ENCODE peak calls at places on chromosomes 5 and 9, in eight cellular contexts. V is astrocyte, F is hepatocyte, N is H9, R is GM23248, H is HCT116, L is endothelial cell of umbilical vein, G is PC-3. J is an unnamed sample. For H3K4me1, H3K79me2 and H3K27me3, the result is how much of the 10 kb centered on the place peaks cover.

GRCh38 chr5:65914644-65915196 is 11.7 kb upstream of the ERBIN start:
- DNase-seq in L (no peak), F (peak), H (no peak), V (no peak), G (no peak), N (no peak), R (no peak), J (no peak)

GRCh38 chr5:43065384-43066230 is 25.5 kb upstream of the ANXA2R start:
- DNase-seq in V (peak), R (peak), F (peak), L (peak), G (peak), N (no peak), H (no peak), J (no peak)

GRCh38 chr5:160507181-160507811 is 85.6 kb downstream of the PTTG1 start:
- DNase-seq in H (no peak), L (no peak), G (peak), F (no peak), N (no peak), V (peak), R (peak), J (no peak)

GRCh38 chr5:55868846-55869245 is 17.7 kb downstream of the IL31RA start:
- DNase-seq in L (peak), R (peak), H (peak), G (peak), N (no peak), V (peak), F (peak), J (peak)

GRCh38 chr9:71003346-71003745 is 118.1 kb downstream of the TRPM3 start:
- DNase-seq in G (no peak), R (no peak), L (no peak), F (no peak), V (no peak), H (no peak), N (no peak), J (no peak)

GRCh38 chr9:14312721-14313377 is 1.1 kb downstream of the NFIB start:
- DNase-seq in R (peak), L (peak), G (peak), F (peak), N (peak), V (no peak), H (no peak), J (peak)

GRCh38 chr5:141617682-141618029 is 1.1 kb downstream of the DIAPH1 start:
- DNase-seq in G (peak), R (peak), V (no peak), H (no peak), L (no peak), F (no peak), N (no peak), J (no peak)

GRCh38 chr9:83477571-83477970 is 60.6 kb downstream of the FRMD3 start:
- DNase-seq in L (no peak), G (peak), H (no peak), F (no peak), N (no peak), R (peak), V (peak), J (no peak)

GRCh38 chr9:85430659-85431370 is 310.9 kb downstream of the AGTPBP1 start:
- DNase-seq in V (peak), L (peak), N (no peak), F (no peak), H (no peak), R (no peak), G (no peak), J (no peak)

GRCh38 chr5:177427919-177428573 is 1.6 kb downstream of the GRK6 start:
- DNase-seq in H (no peak), L (no peak), V (no peak), F (no peak), G (no peak), R (no peak), N (no peak), J (peak)

GRCh38 chr5:173885481-173886010 is 2.6 kb upstream of the CPEB4 start:
- DNase-seq in H (no peak), R (no peak), G (no peak), F (peak), L (peak), N (no peak), V (no peak), J (no peak)

GRCh38 chr5:141951341-141951781 is 6.6 kb downstream of the PCDH12 start:
- DNase-seq in H (no peak), L (peak), N (peak), R (no peak), V (no peak), G (peak), F (no peak), J (no peak)

GRCh38 chr5:138180183-138180782 is 1.4 kb downstream of the KIF20A start:
- DNase-seq in F (peak), R (peak), H (peak), G (peak), N (no peak), L (peak), V (peak), J (peak)

GRCh38 chr9:108761530-108762347 is 94.0 kb downstream of the ACTL7B start:
- DNase-seq in R (peak), F (peak), L (peak), N (peak), V (peak), G (peak), H (peak), J (peak)

GRCh38 chr9:97556721-97557605 is 55.5 kb downstream of the TMOD1 start:
- DNase-seq in F (no peak), L (no peak), R (no peak), V (no peak), N (no peak), G (no peak), H (no peak), J (no peak)

GRCh38 chr9:96495341-96495740 is 45.4 kb downstream of the HABP4 start:
- DNase-seq in L (no peak), R (peak), G (no peak), H (no peak), F (no peak), V (peak), N (no peak), J (peak)

GRCh38 chr5:136427421-136427820 is 62.1 kb upstream of the TRPC7 start:
- DNase-seq in L (no peak), F (no peak), H (no peak), G (no peak), V (no peak), R (no peak), N (no peak), J (no peak)

GRCh38 chr5:89871906-89872305 is 537.6 kb downstream of the CETN3 start:
- DNase-seq in N (no peak), R (no peak), G (peak), L (no peak), V (no peak), F (no peak), H (no peak), J (no peak)

GRCh38 chr5:109653042-109653441 is 36.7 kb upstream of the MAN2A1 start:
- DNase-seq in F (no peak), N (no peak), L (no peak), H (no peak), V (no peak), R (no peak), G (no peak), J (no peak)
- H3K4me1 ChIP-seq in F (under half), N (under half), L (under half), H (under half), V (under half), R (under half), G (under half), J (under half)

GRCh38 chr9:113483676-113484257 is 20.2 kb downstream of the RGS3 start:
- DNase-seq in R (no peak), V (no peak), H (no peak), N (peak), L (no peak), G (no peak), F (no peak), J (no peak)
- H3K79me2 ChIP-seq in R (under half), V (under half), H (under half), N (under half), L (under half), G (under half), F (under half), J (under half)

GRCh38 chr5:73278693-73279092 is 105.7 kb downstream of the TMEM174 start:
- DNase-seq in N (no peak), L (no peak), G (peak), V (no peak), F (no peak), H (no peak), R (no peak), J (no peak)

GRCh38 chr5:73273379-73274050 is 100.5 kb downstream of the TMEM174 start:
- DNase-seq in F (peak), L (no peak), R (peak), V (no peak), N (no peak), G (peak), H (no peak), J (no peak)

GRCh38 chr5:73272351-73272750 is 99.4 kb downstream of the TMEM174 start:
- DNase-seq in F (no peak), N (no peak), G (no peak), V (no peak), H (no peak), R (peak), L (no peak), J (no peak)

GRCh38 chr5:73274870-73275756 is 102.1 kb downstream of the TMEM174 start:
- DNase-seq in H (no peak), V (no peak), L (no peak), N (no peak), R (peak), G (no peak), F (peak), J (no peak)

GRCh38 chr5:73274121-73274520 is 101.1 kb downstream of the TMEM174 start:
- DNase-seq in H (no peak), V (no peak), L (no peak), R (peak), F (no peak), N (no peak), G (no peak), J (no peak)
- H3K27me3 ChIP-seq in H (under half), V (under half), L (half or more), R (under half), F (under half), N (under half), G (under half), J (under half)

DNA sequence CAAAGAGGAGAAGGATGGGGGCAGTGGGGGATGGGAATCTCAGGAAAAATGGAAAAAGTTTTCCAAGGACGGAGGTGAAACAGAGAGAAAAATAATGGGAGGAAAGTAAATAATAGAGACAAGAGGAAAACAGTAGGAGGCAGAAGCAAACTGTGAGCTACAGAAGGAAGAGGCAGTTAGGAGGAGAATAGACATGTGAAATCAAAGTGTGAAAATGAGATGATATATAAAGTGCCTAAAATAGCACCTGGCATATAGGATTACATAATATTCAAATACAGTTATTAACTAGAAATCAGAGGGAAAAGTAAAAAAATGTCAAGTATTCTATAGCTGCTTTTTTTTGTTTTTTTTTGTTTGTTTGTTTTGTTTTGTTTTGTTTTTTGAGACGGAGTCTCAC is 44.0 kb upstream of the PLIN2 start:
- DNase-seq in R (no peak), V (no peak), L (no peak), G (no peak), F (no peak), H (no peak), N (no peak), J (no peak)
- H3K4me1 ChIP-seq in R (under half), V (under half), L (under half), G (under half), F (under half), H (under half), N (under half), J (under half)

GRCh38 chr5:96717874-96718273 is 55.7 kb downstream of the CAST start:
- DNase-seq in N (no peak), G (no peak), R (no peak), H (no peak), V (no peak), L (no peak), F (no peak), J (no peak)

GRCh38 chr5:96714951-96715451 is 52.8 kb downstream of the CAST start:
- DNase-seq in R (peak), F (peak), G (peak), V (peak), N (peak), L (peak), H (peak), J (peak)

GRCh38 chr5:96714450-96714849 is 52.3 kb downstream of the CAST start:
- DNase-seq in N (no peak), G (no peak), L (no peak), F (no peak), H (no peak), V (no peak), R (no peak), J (no peak)

GRCh38 chr5:96716716-96717115 is 54.5 kb downstream of the CAST start:
- DNase-seq in R (no peak), H (no peak), G (no peak), N (no peak), L (no peak), V (no peak), F (no peak), J (no peak)

GRCh38 chr5:96716007-96716406 is 53.8 kb downstream of the CAST start:
- DNase-seq in R (no peak), L (no peak), H (no peak), N (no peak), G (no peak), F (no peak), V (no peak), J (no peak)
- H3K79me2 ChIP-seq in R (half or more), L (half or more), H (half or more), N (under half), G (under half), F (half or more), V (half or more), J (half or more)

GRCh38 chr5:159051431-159052281 is 48.1 kb downstream of the EBF1 start:
- DNase-seq in F (peak), N (peak), L (peak), H (no peak), V (no peak), R (peak), G (peak), J (no peak)
- H3K27me3 ChIP-seq in F (half or more), N (under half), L (under half), H (half or more), V (under half), R (under half), G (under half), J (under half)

GRCh38 chr5:151223447-151224264 is at the start of gene CCDC69:
- DNase-seq in L (peak), F (peak), V (peak), H (peak), R (peak), N (peak), G (peak), J (peak)
- H3K4me1 ChIP-seq in L (under half), F (under half), V (under half), H (under half), R (under half), N (under half), G (under half), J (under half)